ENCODE peak calls at places on chromosome X, in four cellular contexts. H is K562, K is WTC11, Y is GM12878. Z is an unnamed sample.

GRCh38 chrX:39149761-39150160 is 348.5 kb downstream of the MID1IP1 start:
- DNase-seq in Y (no peak), H (peak; percentile 49), K (peak; percentile 71), Z (peak; percentile 3)

GRCh38 chrX:144586756-144587155 is 660.5 kb upstream of the SPANXN1 start:
- DNase-seq in K (no peak), H (no peak), Y (no peak), Z (no peak)

GRCh38 chrX:136953867-136954787 is 73.6 kb upstream of the RBMX start:
- DNase-seq in K (peak; percentile 65), H (peak; percentile 54), Y (peak; percentile 30), Z (peak; percentile 65)

GRCh38 chrX:109793191-109793590 is 60.1 kb upstream of the ACSL4 start:
- DNase-seq in K (no peak), H (no peak), Y (no peak), Z (no peak)

GRCh38 chrX:13890806-13891205 is 73.9 kb upstream of the GPM6B start:
- DNase-seq in Y (no peak), H (no peak), K (no peak), Z (no peak)

GRCh38 chrX:110180928-110181310 is 137.0 kb downstream of the AMMECR1 start:
- DNase-seq in Y (no peak), H (no peak), K (no peak), Z (no peak)

GRCh38 chrX:124902953-124903352 is 416.7 kb upstream of the TEX13C start:
- DNase-seq in K (no peak), Y (no peak), H (no peak), Z (no peak)

GRCh38 chrX:120690344-120690743 is 60.5 kb upstream of the C1GALT1C1 start:
- DNase-seq in K (no peak), Y (no peak), H (no peak), Z (no peak)

GRCh38 chrX:149398027-149398426 is 107.1 kb downstream of the IDS start:
- DNase-seq in H (no peak), K (peak; percentile 21), Y (no peak), Z (no peak)

GRCh38 chrX:137278825-137279224 is 245.0 kb upstream of the GPR101 start:
- DNase-seq in Y (no peak), H (no peak), K (no peak), Z (no peak)

GRCh38 chrX:72050011-72050410 is 81.7 kb downstream of the RTL5 start:
- DNase-seq in K (no peak), Y (no peak), H (no peak), Z (no peak)

GRCh38 chrX:39946822-39947221 is 150.9 kb downstream of the BCOR start:
- DNase-seq in Y (no peak), K (no peak), H (no peak), Z (no peak)

DNA sequence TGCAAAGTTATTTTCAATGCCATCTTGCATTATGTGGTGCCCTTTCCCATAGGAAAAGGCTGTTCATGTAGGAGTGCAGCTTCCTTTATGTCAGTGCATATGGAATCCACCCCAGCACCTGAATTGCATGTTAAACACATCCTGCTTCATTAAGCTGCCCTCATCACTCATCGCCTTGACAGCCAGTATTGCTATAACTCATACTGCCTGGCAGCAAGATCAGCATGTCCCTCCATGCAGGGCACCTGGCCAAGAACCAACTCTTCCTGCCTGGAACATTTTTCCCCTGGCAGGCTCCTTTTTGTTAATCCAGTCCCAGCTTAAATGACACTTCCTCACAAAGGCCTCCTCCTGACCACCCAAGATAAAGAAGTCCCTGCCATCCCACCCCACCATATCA is 23.5 kb upstream of the CA5B start:
- DNase-seq in Y (no peak), H (no peak), K (no peak), Z (no peak)
- TF ChIP-seq ETV6 in Y (no peak), H (no peak), K (no peak), Z (no peak)

GRCh38 chrX:1387141-1387776 is 4.7 kb downstream of the SLC25A6 start:
- DNase-seq in Y (no peak), H (no peak), K (peak; percentile 7), Z (no peak)

GRCh38 chrX:1386338-1387127 is 5.4 kb downstream of the SLC25A6 start:
- DNase-seq in K (peak; percentile 9), Y (no peak), H (no peak), Z (no peak)

GRCh38 chrX:1389181-1389992 is 2.5 kb downstream of the SLC25A6 start:
- DNase-seq in K (peak; percentile 8), H (no peak), Y (no peak), Z (no peak)

GRCh38 chrX:1389993-1390285 is 2.0 kb downstream of the SLC25A6 start:
- DNase-seq in H (no peak), K (no peak), Y (no peak), Z (no peak)

GRCh38 chrX:1388651-1389050 is 3.3 kb downstream of the SLC25A6 start:
- DNase-seq in Y (no peak), K (peak; percentile 4), H (no peak), Z (no peak)
- TF ChIP-seq ETV6 in Y (no peak), K (no peak), H (no peak), Z (no peak)

DNA sequence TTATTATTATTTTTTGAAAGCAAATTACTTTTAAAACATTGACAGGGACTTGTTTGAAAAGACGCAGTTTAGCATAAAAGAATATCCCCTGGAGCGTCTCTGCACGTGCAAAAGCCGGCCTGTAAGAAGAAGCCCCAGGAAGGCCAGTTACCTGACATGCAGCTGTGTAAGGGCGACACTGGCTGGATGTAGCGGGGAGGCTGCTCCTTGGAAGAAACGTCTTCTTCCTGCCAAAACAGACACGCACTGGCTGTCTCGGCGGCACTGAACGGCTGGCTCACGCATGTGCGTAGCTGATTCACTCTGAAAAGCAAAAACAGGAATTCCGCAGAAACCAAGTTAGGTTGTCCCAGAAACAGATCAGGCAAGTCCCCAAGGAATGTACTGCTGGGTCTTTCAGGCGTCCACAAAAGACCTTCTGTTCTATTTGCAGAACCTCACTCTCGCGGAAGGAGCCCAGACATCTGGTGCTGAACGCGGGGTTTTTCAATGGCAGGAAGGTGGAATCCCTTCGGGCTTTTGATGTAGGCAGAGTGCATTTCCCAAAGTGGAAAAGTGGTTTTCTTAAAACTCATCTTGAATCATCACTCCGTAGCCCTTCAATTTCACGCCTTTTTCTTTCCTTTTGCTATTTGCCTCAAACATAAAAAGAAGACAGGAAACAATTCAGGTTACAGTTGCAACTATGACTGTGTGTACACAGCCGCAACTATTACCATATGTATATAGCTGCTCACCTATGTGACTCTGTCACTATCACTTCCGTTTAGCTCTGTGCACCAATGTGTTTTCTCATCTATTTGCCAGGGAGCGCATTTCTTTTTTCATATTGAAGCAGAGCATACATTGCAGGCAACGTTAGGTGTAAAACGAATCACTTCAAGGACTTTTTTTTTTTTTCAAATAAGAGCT is 38.1 kb upstream of the ARSH start:
- DNase-seq in Y (no peak), H (no peak), K (no peak), Z (no peak)
- TF ChIP-seq ETV6 in Y (no peak), H (no peak), K (no peak), Z (no peak)

GRCh38 chrX:17596051-17596450 is 141.2 kb upstream of the SCML1 start:
- DNase-seq in Y (no peak), K (no peak), H (no peak), Z (no peak)
- TF ChIP-seq ETV6 in Y (no peak), K (no peak), H (no peak), Z (no peak)